ENCODE peak calls at places on chromosomes 1 and 21, in seven cellular contexts. M is IMR-90, V is mesendoderm, G is mesenchymal stem cell, C is neuronal stem cell, N is trophoblast cell, R is H1. O is an unnamed sample.

GRCh38 chr1:232767381-232768074 is 37.7 kb upstream of the MAP10 start:
- DNase-seq in G (peak), V (no peak), M (peak), C (no peak), R (no peak), N (peak), O (no peak)

GRCh38 chr1:180633092-180634045 is 1.5 kb downstream of the XPR1 start:
- DNase-seq in M (peak), R (no peak), V (no peak), C (no peak), G (no peak), N (peak), O (no peak)

GRCh38 chr1:115453666-115454065 is 115.6 kb upstream of the NGF start:
- DNase-seq in R (no peak), M (peak), C (no peak), V (no peak), G (no peak), N (no peak), O (no peak)

GRCh38 chr1:155207578-155208405 is at the start of gene THBS3:
- DNase-seq in M (peak), C (peak), V (peak), G (peak), N (no peak), R (peak), O (peak)

GRCh38 chr1:198778049-198778448 is 139.2 kb downstream of the PTPRC start:
- DNase-seq in N (no peak), G (peak), M (peak), R (no peak), V (peak), C (no peak), O (no peak)

GRCh38 chr1:189180057-189180456 is 1297.6 kb downstream of the BRINP3 start:
- DNase-seq in G (no peak), N (no peak), R (no peak), C (no peak), V (no peak), M (no peak), O (no peak)

GRCh38 chr1:19310061-19310460 is 1.9 kb downstream of the AKR7A2 start:
- DNase-seq in R (no peak), G (no peak), N (peak), M (no peak), V (no peak), C (no peak), O (no peak)

GRCh38 chr1:26156285-26157038 is 2.4 kb upstream of the FAM110D start:
- DNase-seq in N (no peak), C (no peak), R (peak), M (no peak), V (peak), G (no peak), O (peak)

GRCh38 chr1:198157847-198158765 is 1.3 kb downstream of the NEK7 start:
- DNase-seq in C (peak), N (peak), V (peak), G (no peak), R (no peak), M (peak), O (peak)

GRCh38 chr1:118147542-118147941 is 37.5 kb downstream of the SPAG17 start:
- DNase-seq in M (peak), C (no peak), V (no peak), N (peak), G (peak), R (no peak), O (no peak)

GRCh38 chr1:54577612-54578011 is 29.6 kb downstream of the ACOT11 start:
- DNase-seq in C (no peak), M (peak), V (no peak), R (no peak), G (peak), N (peak), O (no peak)

GRCh38 chr1:66768935-66769334 is 16.7 kb downstream of the DYNLT5 start:
- DNase-seq in G (no peak), M (no peak), N (no peak), V (no peak), R (no peak), C (no peak), O (no peak)

GRCh38 chr1:153945131-153945794 is 1.3 kb downstream of the DENND4B start:
- DNase-seq in G (peak), M (peak), C (no peak), R (no peak), V (no peak), N (peak), O (no peak)

GRCh38 chr21:29486306-29486705 is 187.6 kb downstream of the BACH1 start:
- DNase-seq in G (peak), R (no peak), V (no peak), M (no peak), C (no peak), N (no peak), O (no peak)

GRCh38 chr1:116405241-116406135 is 32.4 kb downstream of the ATP1A1 start:
- DNase-seq in G (no peak), N (no peak), C (no peak), M (no peak), V (no peak), R (no peak), O (no peak)

GRCh38 chr1:29197590-29197924 is 15.9 kb upstream of the SRSF4 start:
- DNase-seq in M (peak), G (peak), N (no peak), R (no peak), C (no peak), V (peak), O (peak)

GRCh38 chr1:6580588-6581270 is 935 bp downstream of the ZBTB48 start:
- DNase-seq in G (peak), N (no peak), R (no peak), C (no peak), V (peak), M (no peak), O (no peak)

GRCh38 chr1:52436817-52437216 is 32.4 kb downstream of the PRPF38A start:
- DNase-seq in G (no peak), C (no peak), M (no peak), N (no peak), V (peak), R (no peak), O (no peak)

GRCh38 chr1:112011231-112011630 is 21.8 kb upstream of the KCND3 start:
- DNase-seq in G (no peak), R (no peak), V (no peak), M (peak), N (no peak), C (no peak), O (no peak)

GRCh38 chr1:66261370-66261769 is 272.6 kb upstream of the SGIP1 start:
- DNase-seq in V (no peak), N (no peak), R (no peak), M (no peak), C (no peak), G (no peak), O (no peak)

GRCh38 chr1:34865573-34865972 is 6.0 kb upstream of the SMIM12 start:
- DNase-seq in C (no peak), G (no peak), N (no peak), V (no peak), R (no peak), M (no peak), O (no peak)

GRCh38 chr1:235855811-235856429 is 10.8 kb downstream of the LYST start:
- DNase-seq in M (peak), N (no peak), R (no peak), G (no peak), V (no peak), C (no peak), O (no peak)

GRCh38 chr1:61234582-61234909 is 152.2 kb downstream of the NFIA start:
- DNase-seq in V (no peak), M (no peak), R (no peak), C (no peak), N (no peak), G (no peak), O (no peak)

GRCh38 chr1:9655127-9655723 is 3.7 kb downstream of the PIK3CD start:
- DNase-seq in M (no peak), R (no peak), C (no peak), N (no peak), G (no peak), V (no peak), O (no peak)

GRCh38 chr1:206962269-206962668 is 8.0 kb downstream of the FCAMR start:
- DNase-seq in N (no peak), M (no peak), G (no peak), C (no peak), R (no peak), V (no peak), O (no peak)

GRCh38 chr1:93676424-93676823 is 5.2 kb downstream of the BCAR3 start:
- DNase-seq in R (no peak), M (no peak), N (no peak), C (no peak), G (no peak), V (no peak), O (peak)

GRCh38 chr1:235993652-235994051 is 71.2 kb downstream of the NID1 start:
- DNase-seq in V (no peak), C (no peak), G (no peak), M (no peak), R (no peak), N (no peak), O (no peak)

GRCh38 chr1:18938707-18939070 is 17.8 kb downstream of the IFFO2 start:
- DNase-seq in N (peak), M (no peak), G (no peak), R (no peak), V (peak), C (no peak), O (no peak)

GRCh38 chr1:180136311-180136967 is 18.2 kb upstream of the QSOX1 start:
- DNase-seq in G (no peak), C (no peak), M (peak), N (peak), R (no peak), V (no peak), O (no peak)

GRCh38 chr1:19559641-19560040 is 74.3 kb upstream of the CAPZB start:
- DNase-seq in C (no peak), R (no peak), G (peak), V (no peak), M (peak), N (peak), O (no peak)

GRCh38 chr21:46131721-46132651 is 23.4 kb downstream of the FTCD start:
- DNase-seq in R (no peak), M (no peak), G (peak), C (no peak), N (no peak), V (no peak), O (no peak)

GRCh38 chr1:30320581-30320890 is 402.8 kb downstream of the MATN1 start:
- DNase-seq in M (no peak), G (no peak), C (no peak), R (peak), N (no peak), V (no peak), O (peak)

GRCh38 chr1:3981261-3981660 is 81.2 kb upstream of the C1orf174 start:
- DNase-seq in R (no peak), C (no peak), V (peak), G (no peak), N (no peak), M (no peak), O (no peak)
- H3K23ac ChIP-seq in R (no peak), C (no peak), V (no peak), G (no peak), N (no peak), M (no peak), O (no peak)

DNA sequence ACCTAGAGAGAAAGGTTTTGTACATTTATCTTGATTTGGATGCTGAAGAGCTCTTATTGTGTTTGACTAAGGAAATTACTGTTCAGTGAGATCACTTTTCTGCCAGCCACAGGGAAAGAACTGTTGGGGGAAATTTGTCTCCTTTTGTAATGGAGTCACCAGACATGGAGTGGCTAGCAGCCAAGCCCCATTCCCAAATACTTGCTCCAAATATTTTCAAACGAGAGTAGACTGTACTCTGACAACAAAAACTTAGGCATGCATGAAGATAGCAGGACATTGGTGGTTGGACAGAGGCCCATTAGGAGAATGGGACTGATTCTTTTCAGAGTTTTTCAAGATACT is 21.1 kb downstream of the IPO9 start:
- DNase-seq in G (peak), N (peak), V (peak), M (peak), R (no peak), C (no peak), O (no peak)
- H4K8ac ChIP-seq in G (no peak), N (no peak), V (no peak), M (no peak), R (no peak), C (no peak), O (no peak)

DNA sequence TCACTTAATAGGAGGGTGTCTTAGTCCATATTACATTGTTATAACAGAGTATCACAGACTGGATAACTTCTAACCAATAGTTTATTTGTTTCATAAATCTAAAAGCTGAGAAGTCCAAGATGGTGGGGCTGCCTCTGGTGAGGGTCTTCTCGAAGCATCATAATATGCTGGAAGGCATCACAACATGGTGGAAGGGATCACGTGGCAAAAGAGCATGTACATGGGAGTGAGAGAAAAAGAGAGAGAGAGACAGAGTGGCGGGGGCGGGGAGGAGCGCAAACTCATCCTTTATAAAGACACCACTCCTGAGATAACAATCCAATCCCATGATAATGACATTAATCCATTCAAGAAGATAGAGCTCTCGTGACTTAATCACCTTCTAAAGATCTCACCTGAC is 31.5 kb downstream of the CFHR5 start:
- DNase-seq in C (no peak), V (no peak), R (no peak), N (no peak), G (no peak), M (no peak), O (no peak)
- H3K4ac ChIP-seq in C (no peak), V (no peak), R (no peak), N (no peak), G (no peak), M (no peak), O (no peak)

GRCh38 chr1:44105810-44106209 is 12.8 kb upstream of the KLF17 start:
- DNase-seq in R (no peak), C (no peak), M (no peak), V (no peak), N (no peak), G (no peak), O (no peak)
- H3K23ac ChIP-seq in R (no peak), C (no peak), M (no peak), V (no peak), N (no peak), G (no peak), O (no peak)

GRCh38 chr1:67880056-67880601 is 46.9 kb upstream of the GNG12 start:
- DNase-seq in G (peak), R (no peak), M (peak), V (no peak), C (no peak), N (peak), O (no peak)

GRCh38 chr1:67874501-67875111 is 41.3 kb upstream of the GNG12 start:
- DNase-seq in G (peak), M (no peak), R (no peak), V (no peak), N (no peak), C (no peak), O (no peak)

GRCh38 chr1:67882196-67882958 is 49.1 kb upstream of the GNG12 start:
- DNase-seq in R (no peak), M (no peak), V (no peak), N (no peak), G (no peak), C (no peak), O (no peak)

GRCh38 chr1:67883069-67883468 is 49.8 kb upstream of the GNG12 start:
- DNase-seq in M (peak), R (no peak), C (no peak), V (no peak), G (no peak), N (no peak), O (no peak)

GRCh38 chr1:67879485-67879884 is 46.2 kb upstream of the GNG12 start:
- DNase-seq in V (no peak), M (no peak), C (no peak), G (no peak), R (no peak), N (no peak), O (no peak)
- H4K8ac ChIP-seq in V (no peak), M (no peak), C (no peak), G (no peak), R (no peak), N (no peak), O (no peak)

DNA sequence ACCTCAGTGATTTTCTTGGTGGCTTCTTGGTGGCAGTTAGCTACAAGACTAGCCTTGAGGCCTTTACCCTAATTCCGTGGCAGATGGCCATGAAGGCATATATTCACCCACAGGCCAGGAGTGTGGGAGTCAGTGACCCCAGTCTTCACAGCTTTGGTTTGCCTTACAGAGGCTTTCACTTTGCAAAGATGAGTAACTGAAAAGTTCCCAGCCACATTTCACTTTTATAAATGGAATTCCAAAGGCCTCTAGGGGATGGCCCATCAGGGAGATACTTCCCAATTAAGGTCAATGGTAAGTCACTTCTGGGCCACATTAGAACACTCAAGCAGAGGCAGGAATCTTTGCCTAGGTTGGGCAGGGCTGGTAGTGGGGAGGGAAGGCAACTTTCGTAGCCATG is 13.1 kb upstream of the HEYL start:
- DNase-seq in C (no peak), G (no peak), M (no peak), R (no peak), V (no peak), N (no peak), O (no peak)
- H3K4ac ChIP-seq in C (no peak), G (no peak), M (no peak), R (no peak), V (no peak), N (no peak), O (no peak)

GRCh38 chr1:62386351-62387121 is 50.3 kb upstream of the USP1 start:
- DNase-seq in C (no peak), R (no peak), G (no peak), N (no peak), V (no peak), M (no peak), O (no peak)
- H3K23ac ChIP-seq in C (no peak), R (no peak), G (no peak), N (no peak), V (no peak), M (no peak), O (no peak)

DNA sequence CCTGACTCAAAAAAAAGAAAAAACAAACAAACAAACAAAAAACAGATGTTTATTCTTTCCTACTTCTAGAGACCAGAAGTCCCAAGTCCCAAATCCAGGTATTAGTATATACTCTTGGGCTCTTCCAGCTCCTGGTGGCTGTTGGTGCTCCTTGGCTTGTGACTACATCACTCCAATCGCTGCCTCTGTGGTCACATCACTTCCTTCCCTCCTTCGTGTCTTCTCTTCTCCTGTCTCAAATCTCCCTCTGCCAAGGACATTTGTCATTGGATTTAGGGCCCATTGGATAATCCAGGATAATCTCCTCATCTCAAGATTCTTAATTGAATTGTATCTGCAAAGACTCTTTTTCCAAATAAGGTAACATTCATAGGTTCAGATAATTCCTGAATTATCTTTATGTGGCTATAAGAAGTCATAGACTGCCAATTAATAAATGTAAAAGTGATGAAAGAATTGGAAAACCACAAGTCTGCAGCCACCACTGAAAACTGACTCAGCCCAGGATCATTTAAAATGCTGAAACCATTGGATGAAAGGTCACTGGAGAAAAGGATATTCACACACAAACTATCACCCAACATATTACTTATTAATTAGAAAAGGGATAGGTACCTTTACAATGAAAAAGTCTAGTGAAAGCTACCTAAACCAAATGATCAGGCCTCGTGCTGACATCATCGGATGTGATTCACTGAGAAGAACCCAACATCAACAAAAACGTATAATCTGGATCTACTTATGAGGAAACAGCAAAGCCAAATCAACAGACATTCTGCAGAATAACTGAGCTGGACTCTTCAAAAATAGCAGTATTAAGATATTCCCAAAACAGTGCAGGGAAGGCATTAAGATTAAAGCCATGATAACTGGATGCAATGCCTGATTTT is 67.1 kb downstream of the ZNF281 start:
- DNase-seq in M (peak), V (no peak), N (no peak), R (no peak), G (peak), C (no peak), O (no peak)
- H4K8ac ChIP-seq in M (peak), V (no peak), N (no peak), R (no peak), G (peak), C (no peak), O (no peak)

GRCh38 chr1:239952348-239953307 is 139.1 kb upstream of the FMN2 start:
- DNase-seq in C (no peak), V (peak), R (peak), N (peak), M (no peak), G (peak), O (peak)
- H3K4ac ChIP-seq in C (no peak), V (no peak), R (no peak), N (no peak), M (no peak), G (no peak), O (no peak)

O was measured in H9.